ENCODE peak calls at places on chromosome 19, in four cellular contexts. W is AG04450, R is activated B cell treated with CpG ODN at 0.5 μM for 24 hours, Q is GM06990. L is an unnamed sample.

GRCh38 chr19:32404213-32404938 is 1.2 kb upstream of the DPY19L3 start:
- DNase-seq in W (no peak), R (no peak), Q (no peak), L (no peak)

GRCh38 chr19:45768644-45769053 is 403 bp downstream of the SIX5 start:
- DNase-seq in W (no peak), R (peak), Q (no peak), L (no peak)

GRCh38 chr19:38900220-38900629 is 456 bp downstream of the NFKBIB start:
- DNase-seq in W (no peak), R (no peak), Q (no peak), L (no peak)

GRCh38 chr19:41928221-41928683 is at the start of gene ERFL:
- DNase-seq in W (no peak), R (no peak), Q (no peak), L (no peak)

GRCh38 chr19:8575467-8575997 is 1.7 kb downstream of the MYO1F start:
- DNase-seq in W (no peak), R (no peak), Q (no peak), L (no peak)

GRCh38 chr19:55454787-55455243 is 6.6 kb downstream of the ISOC2 start:
- DNase-seq in W (no peak), R (no peak), Q (no peak), L (no peak)

GRCh38 chr19:3075605-3076431 is 13.5 kb upstream of the TLE5 start:
- DNase-seq in W (no peak), R (peak), Q (peak), L (peak)

GRCh38 chr19:45782820-45783785 is 813 bp upstream of the DMPK start:
- DNase-seq in W (no peak), R (no peak), Q (no peak), L (no peak)

GRCh38 chr19:50720921-50721291 is 1.3 kb upstream of the SHANK1 start:
- DNase-seq in W (no peak), R (no peak), Q (no peak), L (no peak)

GRCh38 chr19:6263306-6264076 is 16.3 kb downstream of the MLLT1 start:
- DNase-seq in W (no peak), R (no peak), Q (no peak), L (no peak)

GRCh38 chr19:13804830-13805683 is 9.8 kb downstream of the ZSWIM4 start:
- DNase-seq in W (no peak), R (no peak), Q (no peak), L (no peak)

GRCh38 chr19:23116802-23117571 is at the start of gene ZNF730:
- DNase-seq in W (peak), R (peak), Q (peak), L (no peak)

GRCh38 chr19:45938733-45939319 is 24.2 kb upstream of the NANOS2 start:
- DNase-seq in W (no peak), R (no peak), Q (no peak), L (no peak)

GRCh38 chr19:13978306-13978705 is 26.0 kb downstream of the DCAF15 start:
- DNase-seq in W (no peak), R (no peak), Q (no peak), L (no peak)

GRCh38 chr19:45920458-45920857 is 5.9 kb upstream of the NANOS2 start:
- DNase-seq in W (no peak), R (no peak), Q (no peak), L (no peak)

GRCh38 chr19:4930664-4931063 is 21.4 kb downstream of the UHRF1 start:
- DNase-seq in W (no peak), R (no peak), Q (no peak), L (no peak)

GRCh38 chr19:38303517-38304351 is at the start of gene C19orf33:
- DNase-seq in W (no peak), R (no peak), Q (no peak), L (no peak)

GRCh38 chr19:3463039-3463958 is 17.0 kb downstream of the SMIM24 start:
- DNase-seq in W (no peak), R (no peak), Q (no peak), L (no peak)

GRCh38 chr19:15374796-15375440 is 4.7 kb downstream of the AKAP8 start:
- DNase-seq in W (no peak), R (no peak), Q (no peak), L (no peak)

GRCh38 chr19:13859361-13859880 is 17.5 kb upstream of the NANOS3 start:
- DNase-seq in W (no peak), R (no peak), Q (no peak), L (no peak)

GRCh38 chr19:32458500-32459123 is 53.0 kb downstream of the DPY19L3 start:
- DNase-seq in W (no peak), R (no peak), Q (peak), L (no peak)

GRCh38 chr19:55611300-55611982 is 6.0 kb downstream of the ZNF865 start:
- DNase-seq in W (no peak), R (no peak), Q (no peak), L (no peak)

GRCh38 chr19:13899912-13900584 is 5.9 kb downstream of the BRME1 start:
- DNase-seq in W (no peak), R (no peak), Q (no peak), L (no peak)

GRCh38 chr19:39823693-39824092 is 10.3 kb downstream of the DYRK1B start:
- DNase-seq in W (no peak), R (no peak), Q (no peak), L (no peak)

GRCh38 chr19:50308991-50309390 is 20.2 kb downstream of the KCNC3 start:
- DNase-seq in W (no peak), R (no peak), Q (no peak), L (no peak)

GRCh38 chr19:29658221-29658991 is 6.9 kb upstream of the PLEKHF1 start:
- DNase-seq in W (no peak), R (no peak), Q (no peak), L (no peak)

GRCh38 chr19:31676271-31677004 is 327.2 kb upstream of the TSHZ3 start:
- DNase-seq in W (no peak), R (no peak), Q (no peak), L (no peak)

DNA sequence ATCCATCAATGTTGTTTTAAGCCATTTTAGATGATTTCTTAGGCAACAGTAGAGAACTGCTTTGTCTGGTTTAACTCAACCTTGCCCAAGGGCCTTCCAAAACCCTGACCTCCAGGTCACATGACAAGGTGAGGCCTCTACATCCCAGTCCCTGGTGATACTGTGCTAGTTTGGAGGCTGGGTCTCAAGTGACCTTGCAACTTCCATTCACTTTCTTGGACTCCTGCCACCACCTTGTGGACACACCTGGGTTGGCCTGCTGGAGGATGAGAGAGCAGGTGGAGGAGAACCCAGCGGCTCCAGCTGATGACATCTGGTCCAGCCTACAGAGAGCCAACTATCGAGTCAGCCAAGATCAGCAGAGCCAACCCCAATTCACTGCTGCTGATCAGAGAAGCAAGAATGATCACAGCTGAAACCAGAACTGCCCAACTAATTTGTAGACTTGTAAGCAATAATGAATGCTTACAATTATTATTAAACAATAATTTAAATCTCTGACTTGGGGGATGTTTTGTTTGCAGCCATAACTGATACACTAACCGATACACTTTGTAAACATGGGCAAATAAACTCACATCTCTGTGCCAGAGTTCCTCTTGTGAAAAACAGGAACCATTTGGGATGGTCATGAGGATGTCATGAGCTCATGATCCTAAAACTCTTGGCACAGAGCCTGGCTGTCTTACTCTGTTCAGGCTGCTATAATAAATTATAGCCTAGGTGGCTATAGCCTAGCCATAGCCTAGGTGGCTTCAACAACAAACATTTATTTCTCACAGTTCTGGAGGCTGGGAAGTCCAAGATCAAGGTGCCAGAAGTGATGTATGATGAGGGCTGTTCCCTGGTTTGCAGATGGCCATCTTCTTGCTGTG is 11.5 kb downstream of the FAM187B start:
- DNase-seq in W (no peak), R (no peak), Q (peak), L (no peak)
- TF ChIP-seq CTCF in W (no peak), R (no peak), Q (peak), L (no peak)

GRCh38 chr19:47257411-47258169 is 1.3 kb downstream of the CCDC9 start:
- DNase-seq in W (no peak), R (no peak), Q (no peak), L (no peak)

GRCh38 chr19:47255947-47256687 is at the start of gene CCDC9:
- DNase-seq in W (peak), R (peak), Q (peak), L (peak)

GRCh38 chr19:47258434-47258833 is 2.1 kb downstream of the CCDC9 start:
- DNase-seq in W (no peak), R (no peak), Q (no peak), L (no peak)

GRCh38 chr19:47258895-47259555 is 2.7 kb downstream of the CCDC9 start:
- DNase-seq in W (no peak), R (no peak), Q (no peak), L (no peak)

DNA sequence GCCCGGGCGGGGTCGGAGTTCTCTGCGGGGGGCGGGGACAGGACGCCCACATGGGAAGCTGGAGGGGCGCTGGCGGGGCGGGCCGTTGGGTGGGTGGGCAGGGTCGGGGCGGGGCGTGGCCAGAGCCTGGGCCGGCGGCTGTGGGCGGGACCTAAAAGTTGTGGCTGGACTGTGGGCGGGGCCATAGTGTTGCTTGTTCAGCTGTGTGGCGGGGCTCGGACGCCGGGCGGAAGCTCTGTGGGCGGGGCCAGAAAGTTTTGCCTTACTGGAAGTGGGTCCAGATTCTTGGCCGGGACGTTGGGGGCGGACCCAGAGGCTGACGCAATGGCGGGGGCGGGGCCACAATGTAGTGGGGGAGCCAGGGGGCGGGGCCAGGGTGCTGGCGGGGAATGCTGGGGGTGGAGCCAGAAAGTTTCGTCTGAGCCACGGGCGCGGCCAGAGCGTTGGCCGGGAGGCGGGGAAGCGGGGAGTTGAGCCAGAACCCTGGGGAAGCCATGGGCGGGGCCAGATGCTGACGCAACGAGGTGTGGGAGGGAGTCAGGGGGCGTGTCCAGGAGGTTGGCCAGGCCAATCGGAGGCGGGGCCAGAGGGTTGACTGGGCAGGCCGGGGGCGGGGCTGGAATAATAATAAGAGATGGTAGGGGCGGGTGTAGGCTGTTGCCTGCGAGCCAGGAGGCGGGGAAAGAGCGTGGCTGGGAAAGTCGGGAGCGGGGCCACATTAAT is 524 bp downstream of the CCDC9 start:
- DNase-seq in W (peak), R (peak), Q (peak), L (peak)
- TF ChIP-seq CTCF in W (no peak), R (no peak), Q (no peak), L (no peak)

GRCh38 chr19:35734889-35735288 is 7.4 kb downstream of the IGFLR1 start:
- DNase-seq in W (no peak), R (no peak), Q (no peak), L (no peak)

GRCh38 chr19:35738021-35738886 is 4.0 kb downstream of the IGFLR1 start:
- DNase-seq in W (no peak), R (no peak), Q (no peak), L (peak)

GRCh38 chr19:35739275-35740107 is 2.8 kb downstream of the IGFLR1 start:
- DNase-seq in W (no peak), R (no peak), Q (no peak), L (peak)

GRCh38 chr19:35738887-35739229 is 3.4 kb downstream of the IGFLR1 start:
- DNase-seq in W (no peak), R (no peak), Q (no peak), L (no peak)

DNA sequence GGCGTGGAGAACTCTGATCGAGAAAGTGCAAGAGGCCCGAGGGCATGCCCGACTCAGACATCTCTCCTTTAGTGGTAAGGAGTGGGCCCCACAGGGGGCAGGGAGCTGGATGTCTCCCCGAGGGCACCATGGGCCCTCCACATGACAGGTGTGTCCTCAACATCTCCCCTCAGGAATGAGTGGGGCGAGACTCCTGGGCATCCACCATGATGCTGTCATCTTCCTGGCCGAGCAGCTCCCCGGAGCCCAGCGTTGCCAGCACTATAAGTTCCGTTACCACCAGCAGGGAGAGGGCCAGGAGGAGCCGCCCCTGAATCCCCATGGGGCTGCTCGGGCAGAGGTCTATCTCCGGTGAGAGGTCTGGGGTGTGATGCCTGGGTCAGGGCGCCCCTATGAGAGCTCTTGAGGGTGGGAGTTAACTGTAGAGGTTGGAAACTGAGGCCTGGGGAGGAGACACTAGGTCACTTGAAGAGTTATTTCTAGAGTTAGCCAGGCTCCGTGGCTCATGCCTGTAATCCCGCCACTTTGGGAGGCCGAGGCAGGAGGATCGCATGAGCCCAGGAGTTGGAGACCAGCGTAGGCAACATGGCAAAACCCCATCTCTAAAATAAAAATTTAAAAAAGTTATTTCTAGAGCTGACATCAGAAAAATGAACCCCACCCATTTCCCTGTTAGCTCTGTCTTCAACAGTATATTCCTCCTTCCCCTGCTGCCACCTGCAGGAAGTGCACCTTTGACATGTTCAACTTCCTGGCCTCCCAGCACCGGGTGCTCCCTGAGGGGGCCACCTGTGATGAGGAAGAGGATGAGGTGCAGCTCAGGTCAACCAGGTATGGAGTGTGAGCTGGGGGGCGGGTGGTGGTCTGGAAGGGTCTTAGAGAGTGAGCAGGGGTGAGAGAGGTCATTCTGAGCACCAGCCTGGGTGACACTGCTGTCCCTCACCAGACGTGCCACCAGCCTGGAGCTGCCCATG is 5.1 kb downstream of the IGFLR1 start:
- DNase-seq in W (no peak), R (no peak), Q (no peak), L (peak)
- TF ChIP-seq CTCF in W (peak), R (no peak), Q (peak), L (no peak)

DNA sequence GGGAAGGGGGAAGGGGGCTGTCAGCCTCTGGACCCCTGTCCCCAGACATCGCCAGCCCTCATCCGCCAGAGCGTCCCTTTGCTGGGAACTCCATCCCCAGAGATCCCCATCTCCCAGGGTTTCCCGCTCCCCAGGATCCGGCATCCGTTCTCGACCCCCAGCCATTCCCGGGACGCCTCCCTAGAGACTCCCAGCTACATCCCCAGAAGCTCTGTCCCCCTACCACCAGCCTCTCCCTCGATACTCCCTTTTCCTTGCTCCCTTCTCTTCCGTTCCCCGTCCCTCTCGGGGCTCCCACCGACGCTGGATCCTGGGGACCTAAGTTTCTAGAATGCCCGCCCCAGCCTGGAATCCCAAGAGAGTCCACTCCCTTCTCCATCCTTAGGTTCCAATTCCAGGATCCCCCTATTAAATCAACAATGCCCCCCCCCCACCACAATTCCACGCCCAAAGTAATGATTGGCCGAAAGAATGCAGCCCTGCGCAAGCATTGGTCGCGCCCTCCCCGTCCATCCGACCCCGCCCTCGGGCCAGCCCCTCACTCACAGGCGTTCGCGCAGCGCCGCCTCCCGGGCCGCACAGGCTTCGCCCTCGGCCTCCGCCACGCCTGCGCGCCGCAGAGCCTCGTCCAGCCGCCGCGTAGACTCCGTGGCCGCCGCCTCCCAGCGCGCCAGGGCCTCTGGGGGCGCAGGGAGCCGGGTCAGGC is 3.2 kb downstream of the CCDC194 start:
- DNase-seq in W (peak), R (peak), Q (peak), L (peak)
- TF ChIP-seq CTCF in W (peak), R (no peak), Q (peak), L (peak)

GRCh38 chr19:17005000-17005399 is 21.6 kb downstream of the CPAMD8 start:
- DNase-seq in W (no peak), R (no peak), Q (no peak), L (no peak)
- TF ChIP-seq CTCF in W (peak), R (no peak), Q (peak), L (no peak)

GRCh38 chr19:11286312-11286974 is 9.5 kb upstream of the TSPAN16 start:
- DNase-seq in W (peak), R (no peak), Q (no peak), L (no peak)
- TF ChIP-seq CTCF in W (peak), R (no peak), Q (no peak), L (no peak)

GRCh38 chr19:798415-799075 is 1.3 kb downstream of the PTBP1 start:
- DNase-seq in W (no peak), R (peak), Q (no peak), L (no peak)

GRCh38 chr19:797528-798414 is 519 bp downstream of the PTBP1 start:
- DNase-seq in W (peak), R (peak), Q (peak), L (peak)

GRCh38 chr19:794989-795658 is 2.1 kb upstream of the PTBP1 start:
- DNase-seq in W (no peak), R (no peak), Q (no peak), L (no peak)

GRCh38 chr19:795691-796581 is 1.3 kb upstream of the PTBP1 start:
- DNase-seq in W (no peak), R (no peak), Q (no peak), L (no peak)

GRCh38 chr19:796692-797527 is at the start of gene PTBP1:
- DNase-seq in W (peak), R (peak), Q (peak), L (peak)
- TF ChIP-seq CTCF in W (no peak), R (no peak), Q (no peak), L (no peak)

GRCh38 chr19:43724896-43725295 is 9.0 kb downstream of the IRGC start:
- DNase-seq in W (no peak), R (no peak), Q (no peak), L (no peak)

GRCh38 chr19:43721469-43722048 is 5.7 kb downstream of the IRGC start:
- DNase-seq in W (no peak), R (no peak), Q (no peak), L (no peak)

GRCh38 chr19:43720936-43721335 is 5.1 kb downstream of the IRGC start:
- DNase-seq in W (no peak), R (no peak), Q (no peak), L (no peak)

GRCh38 chr19:43725468-43725867 is 9.6 kb downstream of the IRGC start:
- DNase-seq in W (no peak), R (no peak), Q (no peak), L (no peak)

GRCh38 chr19:43723588-43723987 is 7.7 kb downstream of the IRGC start:
- DNase-seq in W (no peak), R (no peak), Q (no peak), L (no peak)
- TF ChIP-seq CTCF in W (peak), R (no peak), Q (peak), L (no peak)

GRCh38 chr19:58154679-58155648 is 4.4 kb upstream of the ZNF329 start:
- DNase-seq in W (peak), R (peak), Q (peak), L (peak)
- TF ChIP-seq CTCF in W (peak), R (peak), Q (peak), L (peak)